ENCODE peak calls at places on chromosomes 7 and 10, in eight cellular contexts. J is IMR-90, G is vagina, L is H54, Z is A549, S is GM12892, R is adrenal gland, B is Peyer's patch. P is an unnamed sample.

GRCh38 chr7:93048136-93048930 is 69.4 kb downstream of the SAMD9 start:
- DNase-seq in J (peak), G (no peak), L (no peak), Z (no peak), S (no peak), R (no peak), B (no peak), P (no peak)

GRCh38 chr10:58662314-58662713 is 149.6 kb downstream of the BICC1 start:
- DNase-seq in J (peak), G (no peak), L (no peak), Z (peak), S (no peak), R (no peak), B (no peak), P (no peak)

GRCh38 chr7:130009848-130010688 is 41.1 kb downstream of the ZC3HC1 start:
- DNase-seq in J (peak), G (no peak), L (peak), Z (peak), S (no peak), R (peak), B (peak), P (no peak)

GRCh38 chr7:138610671-138611170 is 90.4 kb downstream of the SVOPL start:
- DNase-seq in J (no peak), G (no peak), L (no peak), Z (no peak), S (no peak), R (peak), B (no peak), P (no peak)

GRCh38 chr7:5283421-5284303 is 919 bp downstream of the SLC29A4 start:
- DNase-seq in J (no peak), G (no peak), L (no peak), Z (peak), S (no peak), R (no peak), B (no peak), P (no peak)

GRCh38 chr10:84412482-84412881 is 84.1 kb downstream of the CCSER2 start:
- DNase-seq in J (no peak), G (no peak), L (no peak), Z (no peak), S (no peak), R (no peak), B (no peak), P (no peak)

GRCh38 chr10:120420421-120420820 is 36.6 kb upstream of the PLPP4 start:
- DNase-seq in J (no peak), G (no peak), L (no peak), Z (no peak), S (no peak), R (no peak), B (no peak), P (no peak)

GRCh38 chr7:158111556-158111880 is 476.1 kb downstream of the PTPRN2 start:
- DNase-seq in J (no peak), G (no peak), L (no peak), Z (no peak), S (no peak), R (no peak), B (no peak), P (no peak)

GRCh38 chr10:30502266-30503058 is 68.5 kb downstream of the MAP3K8 start:
- DNase-seq in J (peak), G (no peak), L (no peak), Z (no peak), S (peak), R (no peak), B (no peak), P (no peak)

GRCh38 chr7:141073173-141073640 is 657 bp upstream of the TMEM178B start:
- DNase-seq in J (peak), G (no peak), L (no peak), Z (peak), S (no peak), R (peak), B (no peak), P (peak)

GRCh38 chr7:130425798-130426197 is 15.0 kb downstream of the CEP41 start:
- DNase-seq in J (no peak), G (no peak), L (no peak), Z (no peak), S (no peak), R (no peak), B (no peak), P (no peak)

GRCh38 chr10:133039107-133039822 is 48.5 kb upstream of the ADGRA1 start:
- DNase-seq in J (no peak), G (no peak), L (no peak), Z (peak), S (no peak), R (no peak), B (no peak), P (no peak)

GRCh38 chr7:24926623-24927539 is 53.1 kb downstream of the OSBPL3 start:
- DNase-seq in J (peak), G (no peak), L (no peak), Z (no peak), S (no peak), R (no peak), B (no peak), P (no peak)

GRCh38 chr7:37056256-37056655 is 332.0 kb upstream of the AOAH start:
- DNase-seq in J (no peak), G (no peak), L (no peak), Z (no peak), S (no peak), R (no peak), B (no peak), P (no peak)

GRCh38 chr7:69419928-69420327 is 178.3 kb upstream of the AUTS2 start:
- DNase-seq in J (no peak), G (no peak), L (no peak), Z (no peak), S (no peak), R (peak), B (no peak), P (peak)

GRCh38 chr7:26265061-26265460 is 26.6 kb upstream of the SNX10 start:
- DNase-seq in J (no peak), G (no peak), L (no peak), Z (no peak), S (no peak), R (peak), B (no peak), P (no peak)

GRCh38 chr7:92880212-92881090 is 44.1 kb upstream of the CDK6 start:
- DNase-seq in J (no peak), G (peak), L (no peak), Z (no peak), S (no peak), R (no peak), B (no peak), P (no peak)

GRCh38 chr7:102412548-102412947 is 16.4 kb downstream of the PRKRIP1 start:
- DNase-seq in J (peak), G (no peak), L (no peak), Z (peak), S (no peak), R (peak), B (no peak), P (peak)

GRCh38 chr7:78993341-78993740 is 460.1 kb downstream of the MAGI2 start:
- DNase-seq in J (no peak), G (no peak), L (no peak), Z (no peak), S (no peak), R (no peak), B (no peak), P (no peak)

DNA sequence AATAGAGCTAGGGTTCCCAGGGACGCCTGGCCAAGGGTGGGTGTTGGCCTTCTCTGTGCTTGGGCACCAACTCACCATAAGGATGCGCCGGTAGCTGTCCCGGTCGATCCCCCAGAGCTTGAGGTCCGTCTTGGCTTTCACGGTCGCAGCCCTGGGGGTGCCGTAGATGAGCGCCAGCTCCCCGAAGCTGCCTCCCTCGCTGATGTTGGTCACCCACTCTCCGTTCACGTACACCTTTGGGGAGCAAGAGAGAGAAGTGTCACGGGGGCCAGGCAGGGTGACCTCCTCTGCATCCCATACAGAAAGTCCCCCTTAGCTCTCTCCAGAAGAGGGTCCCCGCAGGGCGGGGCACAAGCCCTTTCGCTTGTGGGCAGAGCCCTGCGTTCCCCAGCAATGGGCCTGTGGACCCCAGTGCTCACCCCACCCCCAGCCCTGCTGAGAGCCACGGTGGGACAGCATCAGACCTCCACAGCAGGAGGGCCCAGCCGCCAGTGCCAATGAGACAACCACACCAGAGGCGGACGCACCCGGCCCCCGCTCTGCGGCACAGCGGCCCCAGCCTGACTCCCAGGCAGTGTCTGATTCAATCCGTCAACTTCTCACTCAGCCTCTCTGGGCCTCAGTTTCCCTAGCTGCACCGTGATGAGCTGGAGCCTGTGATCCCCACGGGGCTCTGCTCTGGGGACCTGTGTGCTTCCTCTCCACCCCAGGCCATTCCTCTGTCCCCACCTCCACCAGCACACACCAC is 76.6 kb upstream of the PDGFA start:
- DNase-seq in J (no peak), G (no peak), L (no peak), Z (no peak), S (no peak), R (no peak), B (no peak), P (no peak)
- TF ChIP-seq POLR2A in J (no peak), G (no peak), L (no peak), Z (no peak), S (no peak), R (no peak), B (no peak), P (no peak)

DNA sequence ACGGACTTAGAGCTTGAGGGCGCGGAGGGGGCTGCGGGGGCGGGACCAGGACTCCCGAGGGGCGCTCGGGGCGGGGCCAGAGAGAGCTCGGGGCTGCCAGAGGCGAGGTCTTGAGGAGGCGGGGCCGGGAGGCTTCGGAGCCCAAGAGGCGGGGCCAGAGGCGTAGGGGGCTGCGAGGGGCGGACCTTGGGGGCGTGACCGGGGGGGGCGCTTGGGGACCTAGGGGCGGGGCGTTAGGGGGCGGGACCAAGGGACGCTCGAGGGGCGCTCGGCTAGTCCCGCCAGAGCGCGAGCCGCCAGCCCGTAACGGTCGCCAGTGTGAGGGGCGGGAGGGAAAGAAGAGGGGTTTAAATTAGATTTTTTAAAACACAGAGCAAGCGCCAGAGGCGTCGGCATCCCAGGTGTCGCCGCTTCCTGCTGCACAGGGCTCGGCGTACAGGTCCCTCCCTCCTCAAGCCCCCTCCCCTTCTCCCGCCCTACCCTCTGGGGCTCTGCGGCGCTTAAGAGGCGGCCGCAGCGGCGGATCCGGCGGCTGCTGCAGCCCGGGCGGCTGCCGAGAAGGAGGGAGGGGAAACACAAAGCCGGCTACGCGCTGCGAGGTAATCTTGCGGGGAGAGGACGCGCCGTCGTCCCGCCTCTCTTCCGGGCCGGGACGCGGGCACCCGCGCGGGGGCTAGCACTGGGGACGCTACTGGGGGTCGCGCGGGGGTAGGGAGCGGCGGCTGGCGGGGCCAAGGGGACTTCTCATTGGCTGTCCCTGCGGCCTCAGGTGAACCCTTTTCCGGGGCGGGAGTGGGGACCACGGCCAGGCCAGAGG is at the start of gene ADD3:
- DNase-seq in J (peak), G (no peak), L (peak), Z (peak), S (peak), R (peak), B (peak), P (peak)
- TF ChIP-seq POLR2A in J (peak), G (peak), L (peak), Z (peak), S (no peak), R (peak), B (peak), P (peak)

DNA sequence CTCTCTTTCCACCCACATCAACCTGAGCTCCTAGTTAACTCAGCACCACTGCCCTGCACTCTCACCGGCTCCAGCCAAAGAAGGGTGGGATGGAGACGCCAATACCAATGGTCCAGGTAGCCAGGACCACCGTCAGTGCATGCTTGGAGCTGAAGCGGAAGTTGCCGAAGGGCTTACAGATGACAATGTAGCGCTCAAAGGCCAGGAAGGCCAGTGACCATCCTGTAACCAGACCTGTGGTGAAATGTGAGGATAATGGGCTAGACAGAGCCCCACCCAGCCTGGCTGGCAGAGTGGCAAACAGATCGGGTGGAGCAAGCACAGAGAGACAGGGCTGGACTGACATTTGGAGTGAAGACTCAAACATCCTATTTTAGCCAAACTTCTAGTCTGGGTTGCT is 673 bp downstream of the OPN1SW start:
- DNase-seq in J (no peak), G (no peak), L (no peak), Z (no peak), S (no peak), R (no peak), B (no peak), P (no peak)
- TF ChIP-seq POLR2A in J (no peak), G (no peak), L (no peak), Z (no peak), S (no peak), R (no peak), B (no peak), P (no peak)

GRCh38 chr10:69628876-69629275 is 1.2 kb upstream of the FAM241B start:
- DNase-seq in J (no peak), G (no peak), L (no peak), Z (no peak), S (no peak), R (no peak), B (no peak), P (no peak)

GRCh38 chr10:69631566-69631965 is 1.5 kb downstream of the FAM241B start:
- DNase-seq in J (no peak), G (peak), L (no peak), Z (no peak), S (no peak), R (no peak), B (no peak), P (no peak)

GRCh38 chr10:69630651-69631400 is 779 bp downstream of the FAM241B start:
- DNase-seq in J (no peak), G (peak), L (no peak), Z (no peak), S (no peak), R (no peak), B (no peak), P (no peak)

GRCh38 chr10:69629519-69629896 is 539 bp upstream of the FAM241B start:
- DNase-seq in J (no peak), G (no peak), L (no peak), Z (no peak), S (no peak), R (no peak), B (no peak), P (no peak)

GRCh38 chr10:69629897-69630650 is at the start of gene FAM241B:
- DNase-seq in J (peak), G (peak), L (peak), Z (peak), S (peak), R (peak), B (peak), P (peak)
- TF ChIP-seq POLR2A in J (no peak), G (no peak), L (peak), Z (peak), S (no peak), R (no peak), B (no peak), P (no peak)

GRCh38 chr7:76002139-76002538 is 7.7 kb upstream of the TMEM120A start:
- DNase-seq in J (no peak), G (no peak), L (no peak), Z (no peak), S (no peak), R (no peak), B (no peak), P (no peak)

GRCh38 chr7:76002822-76003221 is 8.4 kb upstream of the TMEM120A start:
- DNase-seq in J (no peak), G (no peak), L (no peak), Z (no peak), S (no peak), R (no peak), B (no peak), P (no peak)

GRCh38 chr7:76003351-76003750 is 9.0 kb upstream of the TMEM120A start:
- DNase-seq in J (no peak), G (no peak), L (no peak), Z (no peak), S (no peak), R (no peak), B (no peak), P (no peak)

GRCh38 chr7:75998038-75998437 is 3.6 kb upstream of the TMEM120A start:
- DNase-seq in J (no peak), G (no peak), L (no peak), Z (no peak), S (no peak), R (no peak), B (no peak), P (no peak)

DNA sequence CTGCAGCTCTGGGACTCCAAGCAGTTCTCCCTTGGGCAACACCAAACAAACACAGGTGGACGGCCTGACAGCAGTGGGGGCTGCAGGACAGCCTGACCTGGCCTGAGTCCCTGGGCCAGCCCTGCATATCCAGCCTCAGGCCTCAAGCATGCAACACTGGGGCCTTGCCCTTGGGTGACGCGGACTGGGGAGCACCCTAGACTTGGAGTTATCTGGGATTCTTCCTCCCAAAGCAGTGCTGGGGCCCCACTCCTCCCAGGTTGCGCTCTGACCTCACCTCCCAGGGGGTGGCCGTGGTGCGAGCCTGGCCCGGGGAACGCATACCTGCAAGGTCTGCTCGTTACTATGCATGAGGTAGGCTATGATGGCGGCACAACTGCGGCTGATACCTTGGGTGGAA is 6.2 kb upstream of the TMEM120A start:
- DNase-seq in J (no peak), G (no peak), L (no peak), Z (no peak), S (no peak), R (no peak), B (no peak), P (no peak)
- TF ChIP-seq POLR2A in J (no peak), G (no peak), L (no peak), Z (no peak), S (no peak), R (no peak), B (no peak), P (no peak)

GRCh38 chr7:134905375-134905774 is 80.9 kb upstream of the AGBL3 start:
- DNase-seq in J (peak), G (no peak), L (no peak), Z (no peak), S (no peak), R (no peak), B (no peak), P (peak)
- TF ChIP-seq POLR2A in J (no peak), G (no peak), L (no peak), Z (no peak), S (no peak), R (no peak), B (no peak), P (no peak)

GRCh38 chr10:63521389-63522128 is at the start of gene REEP3:
- DNase-seq in J (peak), G (no peak), L (peak), Z (peak), S (peak), R (peak), B (peak), P (peak)
- TF ChIP-seq POLR2A in J (peak), G (peak), L (peak), Z (peak), S (peak), R (peak), B (peak), P (no peak)

GRCh38 chr7:148699024-148699771 is 495 bp downstream of the CUL1 start:
- DNase-seq in J (peak), G (no peak), L (peak), Z (peak), S (peak), R (peak), B (peak), P (peak)
- TF ChIP-seq POLR2A in J (no peak), G (no peak), L (no peak), Z (peak), S (peak), R (peak), B (peak), P (no peak)

P was measured in uterus.